ENCODE peak calls at places on chromosomes 3 and 15, in nine cellular contexts. N is tibial artery, Z is IMR-90, W is cardiac muscle cell, B is gastrocnemius medialis, X is endodermal cell, P is SK-N-SH, J is lung, O is body of pancreas. H is an unnamed sample. For H3K4me1, the result is how much of the 10 kb centered on the place peaks cover.

GRCh38 chr3:114706591-114707224 is 412.9 kb downstream of the TIGIT start:
- DNase-seq in N (no peak), Z (peak), W (no peak), B (peak), X (peak), P (no peak), J (no peak), O (peak), H (peak)

GRCh38 chr3:62167566-62168262 is 205.6 kb downstream of the FEZF2 start:
- DNase-seq in N (peak), Z (peak), W (no peak), B (no peak), X (no peak), P (no peak), J (no peak), O (no peak), H (no peak)

GRCh38 chr3:49553320-49553689 is 972 bp upstream of the BSN start:
- DNase-seq in N (no peak), Z (peak), W (no peak), B (no peak), X (no peak), P (no peak), J (no peak), O (no peak), H (no peak)

GRCh38 chr15:99729920-99730319 is 3.3 kb downstream of the LYSMD4 start:
- DNase-seq in N (peak), Z (peak), W (peak), B (no peak), X (peak), P (peak), J (no peak), O (no peak), H (peak)

GRCh38 chr3:73893089-73893488 is 268.3 kb upstream of the PDZRN3 start:
- DNase-seq in N (no peak), Z (no peak), W (no peak), B (no peak), X (no peak), P (no peak), J (no peak), O (no peak), H (no peak)

GRCh38 chr3:107222927-107223326 is 154.3 kb upstream of the CCDC54 start:
- DNase-seq in N (no peak), Z (peak), W (no peak), B (no peak), X (no peak), P (no peak), J (no peak), O (no peak), H (no peak)

GRCh38 chr15:62896969-62897486 is 145.5 kb upstream of the TPM1 start:
- DNase-seq in N (peak), Z (peak), W (peak), B (peak), X (no peak), P (peak), J (peak), O (peak), H (peak)

GRCh38 chr3:107838196-107838595 is 252.6 kb downstream of the CD47 start:
- DNase-seq in N (no peak), Z (no peak), W (no peak), B (no peak), X (no peak), P (no peak), J (no peak), O (no peak), H (no peak)

GRCh38 chr3:13865581-13866405 is 14.1 kb downstream of the WNT7A start:
- DNase-seq in N (no peak), Z (no peak), W (no peak), B (no peak), X (no peak), P (no peak), J (no peak), O (no peak), H (no peak)

GRCh38 chr15:101611580-101612299 is 40.4 kb downstream of the TM2D3 start:
- DNase-seq in N (no peak), Z (no peak), W (no peak), B (peak), X (no peak), P (peak), J (no peak), O (no peak), H (no peak)

GRCh38 chr3:88000853-88001252 is 58.0 kb downstream of the CGGBP1 start:
- DNase-seq in N (no peak), Z (no peak), W (peak), B (no peak), X (peak), P (peak), J (no peak), O (no peak), H (peak)

GRCh38 chr15:94002026-94002425 is 229.3 kb upstream of the MCTP2 start:
- DNase-seq in N (no peak), Z (no peak), W (no peak), B (no peak), X (no peak), P (no peak), J (no peak), O (no peak), H (no peak)

GRCh38 chr15:65146438-65146837 is 12.8 kb upstream of the PDCD7 start:
- DNase-seq in N (no peak), Z (no peak), W (no peak), B (no peak), X (no peak), P (no peak), J (no peak), O (no peak), H (no peak)

GRCh38 chr15:72231847-72232461 is 964 bp upstream of the PKM start:
- DNase-seq in N (peak), Z (peak), W (peak), B (peak), X (peak), P (peak), J (peak), O (no peak), H (peak)

GRCh38 chr3:49422379-49423248 is at the start of gene AMT:
- DNase-seq in N (no peak), Z (peak), W (peak), B (no peak), X (peak), P (peak), J (peak), O (peak), H (peak)

GRCh38 chr15:37536967-37537624 is 397.3 kb upstream of the TMCO5A start:
- DNase-seq in N (no peak), Z (peak), W (no peak), B (no peak), X (no peak), P (no peak), J (no peak), O (no peak), H (no peak)

GRCh38 chr3:16999871-17000270 is 115.1 kb downstream of the PLCL2 start:
- DNase-seq in N (no peak), Z (no peak), W (no peak), B (no peak), X (no peak), P (no peak), J (no peak), O (no peak), H (no peak)

GRCh38 chr15:63870403-63871209 is 36.9 kb upstream of the HERC1 start:
- DNase-seq in N (no peak), Z (peak), W (peak), B (peak), X (peak), P (no peak), J (no peak), O (no peak), H (peak)

GRCh38 chr15:76333309-76333708 is 3.3 kb upstream of the ISL2 start:
- DNase-seq in N (no peak), Z (no peak), W (no peak), B (no peak), X (peak), P (no peak), J (peak), O (no peak), H (no peak)

GRCh38 chr15:80779658-80780415 is 667 bp downstream of the CEMIP start:
- DNase-seq in N (no peak), Z (peak), W (peak), B (no peak), X (peak), P (peak), J (no peak), O (no peak), H (peak)

GRCh38 chr15:70974004-70974832 is 81.6 kb downstream of the LRRC49 start:
- DNase-seq in N (no peak), Z (peak), W (peak), B (no peak), X (no peak), P (no peak), J (no peak), O (no peak), H (peak)

GRCh38 chr15:62141200-62141599 is 23.9 kb downstream of the C2CD4B start:
- DNase-seq in N (no peak), Z (no peak), W (no peak), B (no peak), X (no peak), P (no peak), J (no peak), O (no peak), H (no peak)

GRCh38 chr3:51544011-51544775 is 5.7 kb downstream of the RAD54L2 start:
- DNase-seq in N (no peak), Z (no peak), W (no peak), B (no peak), X (peak), P (no peak), J (no peak), O (no peak), H (no peak)

GRCh38 chr15:33019354-33019981 is 175.0 kb downstream of the FMN1 start:
- DNase-seq in N (no peak), Z (no peak), W (no peak), B (no peak), X (no peak), P (no peak), J (no peak), O (no peak), H (no peak)

GRCh38 chr3:123021986-123022510 is 5.5 kb downstream of the SEMA5B start:
- DNase-seq in N (no peak), Z (no peak), W (no peak), B (no peak), X (no peak), P (no peak), J (no peak), O (no peak), H (no peak)

GRCh38 chr3:172524611-172525010 is 1.4 kb upstream of the TNFSF10 start:
- DNase-seq in N (no peak), Z (peak), W (no peak), B (no peak), X (no peak), P (no peak), J (no peak), O (no peak), H (no peak)

GRCh38 chr15:55829826-55830225 is 86.9 kb upstream of the PRTG start:
- DNase-seq in N (no peak), Z (no peak), W (no peak), B (no peak), X (no peak), P (no peak), J (no peak), O (no peak), H (no peak)

GRCh38 chr3:45480218-45480617 is 91.8 kb downstream of the LARS2 start:
- DNase-seq in N (no peak), Z (no peak), W (no peak), B (no peak), X (no peak), P (no peak), J (no peak), O (no peak), H (peak)

GRCh38 chr15:68572309-68572708 is 6.5 kb upstream of the CORO2B start:
- DNase-seq in N (no peak), Z (no peak), W (no peak), B (no peak), X (no peak), P (no peak), J (no peak), O (no peak), H (no peak)

GRCh38 chr3:169575381-169575780 is 88.1 kb downstream of the MECOM start:
- DNase-seq in N (no peak), Z (peak), W (no peak), B (no peak), X (peak), P (peak), J (no peak), O (no peak), H (peak)

GRCh38 chr3:136699271-136699828 is 52.8 kb downstream of the STAG1 start:
- DNase-seq in N (no peak), Z (no peak), W (no peak), B (no peak), X (no peak), P (no peak), J (no peak), O (no peak), H (no peak)

GRCh38 chr15:22831473-22831872 is 7.0 kb upstream of the NIPA2 start:
- DNase-seq in N (no peak), Z (peak), W (no peak), B (no peak), X (no peak), P (no peak), J (no peak), O (no peak), H (no peak)

GRCh38 chr3:11567516-11568467 is 75.9 kb downstream of the VGLL4 start:
- DNase-seq in N (peak), Z (peak), W (no peak), B (peak), X (no peak), P (no peak), J (no peak), O (no peak), H (no peak)

GRCh38 chr3:138688871-138689299 is 80.3 kb downstream of the FAIM start:
- DNase-seq in N (no peak), Z (no peak), W (no peak), B (no peak), X (no peak), P (no peak), J (no peak), O (no peak), H (no peak)
- TF ChIP-seq CTCF in N (no peak), Z (no peak), W (no peak), B (no peak), X (no peak), P (no peak), J (no peak), O (no peak), H (no peak)

GRCh38 chr3:141526709-141527108 is 39.9 kb downstream of the RASA2 start:
- DNase-seq in N (no peak), Z (no peak), W (no peak), B (no peak), X (no peak), P (no peak), J (no peak), O (no peak), H (no peak)
- H3K4me1 ChIP-seq in N (under half), Z (under half), W (under half), B (under half), X (under half), P (under half), J (under half), O (under half), H (under half)

DNA sequence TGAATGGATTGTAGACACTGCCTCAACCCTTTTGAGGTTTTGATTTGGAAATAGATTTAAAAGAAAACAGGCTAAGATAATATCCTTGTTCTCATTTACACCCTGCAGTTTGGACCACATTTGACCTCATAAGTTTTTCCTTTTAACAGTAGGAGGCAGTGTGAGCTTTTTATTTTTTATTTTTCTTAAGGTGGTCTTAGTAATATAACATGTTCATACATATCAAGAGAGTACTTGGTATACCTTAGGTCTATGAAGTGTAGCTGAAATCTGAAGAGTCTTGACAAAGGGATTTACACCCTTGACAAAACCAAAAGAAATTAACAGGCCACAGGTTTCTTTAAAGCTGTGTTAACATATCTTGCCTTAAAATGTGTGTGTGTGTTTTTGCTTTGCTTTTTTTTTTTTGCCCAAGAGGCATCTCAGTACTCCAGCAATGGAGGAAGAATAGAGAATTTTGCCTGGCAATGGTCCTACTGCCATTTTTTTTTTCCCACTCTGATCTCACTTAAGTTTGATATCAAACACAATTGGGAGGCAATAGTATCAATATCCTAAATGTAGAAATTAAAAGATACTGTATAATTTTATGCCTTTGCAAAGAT is 3.3 kb downstream of the RAP2B start:
- DNase-seq in N (no peak), Z (peak), W (no peak), B (no peak), X (no peak), P (no peak), J (no peak), O (no peak), H (no peak)
- TF ChIP-seq CTCF in N (no peak), Z (peak), W (peak), B (no peak), X (peak), P (peak), J (no peak), O (no peak), H (peak)

DNA sequence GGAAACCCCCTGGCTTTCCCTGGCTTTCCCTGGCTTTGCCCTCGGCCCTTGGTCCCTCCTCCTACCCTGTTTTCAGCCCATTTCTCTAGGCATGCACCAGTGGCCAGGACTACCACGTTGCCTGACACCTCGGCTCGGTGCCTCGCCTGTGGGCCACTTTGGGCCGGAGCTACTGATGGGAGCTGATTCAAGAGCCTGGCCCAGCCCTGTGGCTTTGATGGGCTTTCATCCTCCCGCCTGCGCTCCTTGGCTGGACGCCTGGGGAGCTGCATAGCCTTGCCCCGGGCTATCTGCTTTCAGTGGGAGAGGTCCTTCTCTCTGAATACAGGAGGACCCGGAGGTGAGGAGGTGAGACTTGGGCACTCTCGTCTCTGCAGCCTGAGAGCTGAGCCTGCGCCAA is 192.7 kb upstream of the HES1 start:
- DNase-seq in N (no peak), Z (no peak), W (no peak), B (no peak), X (peak), P (no peak), J (no peak), O (no peak), H (no peak)
- H3K4me1 ChIP-seq in N (under half), Z (under half), W (under half), B (under half), X (under half), P (under half), J (under half), O (under half), H (under half)

H was measured in hepatocyte.